ENCODE peak calls at places on chromosomes 2 and 18, in seven cellular contexts. K is K562, Y is ovary, D is tibial nerve, Z is A549, E is stomach, P is sigmoid colon. W is an unnamed sample. For H3K4me1, the result is how much of the 10 kb centered on the place peaks cover.

GRCh38 chr2:174835797-174836255 is 71.6 kb upstream of the CHRNA1 start:
- DNase-seq in D (no peak), Y (no peak), Z (no peak), K (no peak), P (no peak), E (no peak), W (no peak)

GRCh38 chr2:48328972-48329723 is 200.8 kb upstream of the STON1 start:
- DNase-seq in E (no peak), Z (no peak), P (no peak), K (no peak), Y (no peak), D (no peak), W (no peak)

GRCh38 chr2:16525265-16525887 is 140.3 kb downstream of the CYRIA start:
- DNase-seq in K (peak), Y (no peak), Z (peak), P (no peak), E (no peak), D (no peak), W (peak)

GRCh38 chr2:32772623-32773221 is 144.9 kb downstream of the TTC27 start:
- DNase-seq in E (no peak), P (no peak), Z (peak), D (no peak), K (peak), Y (no peak), W (no peak)

GRCh38 chr2:120486946-120487345 is 141.0 kb downstream of the INHBB start:
- DNase-seq in E (no peak), P (no peak), K (peak), Z (no peak), D (no peak), Y (no peak), W (no peak)

GRCh38 chr18:37565985-37566478 is 434 bp upstream of the CELF4 start:
- DNase-seq in Y (no peak), K (no peak), D (no peak), E (peak), Z (peak), P (peak), W (no peak)

GRCh38 chr18:58618822-58619553 is 9.9 kb downstream of the ALPK2 start:
- DNase-seq in Y (no peak), K (no peak), E (no peak), D (no peak), P (no peak), Z (no peak), W (no peak)

GRCh38 chr2:159035790-159036411 is 67.5 kb downstream of the TANC1 start:
- DNase-seq in Y (no peak), K (peak), E (peak), D (no peak), Z (peak), P (no peak), W (peak)

GRCh38 chr2:144511222-144511855 is 8.6 kb downstream of the ZEB2 start:
- DNase-seq in D (no peak), Z (no peak), K (no peak), Y (no peak), P (no peak), E (no peak), W (no peak)

GRCh38 chr2:162435157-162435556 is 91.2 kb downstream of the GCA start:
- DNase-seq in Z (no peak), D (no peak), E (no peak), Y (no peak), K (no peak), P (no peak), W (no peak)

GRCh38 chr2:7118606-7119503 is 201.6 kb downstream of the RNF144A start:
- DNase-seq in P (no peak), D (no peak), K (peak), Z (peak), Y (no peak), E (no peak), W (no peak)

GRCh38 chr18:10417191-10417590 is 37.2 kb upstream of the APCDD1 start:
- DNase-seq in D (no peak), K (no peak), E (no peak), P (no peak), Z (no peak), Y (no peak), W (no peak)

GRCh38 chr2:165440367-165440766 is 29.1 kb upstream of the CSRNP3 start:
- DNase-seq in K (no peak), Z (no peak), P (no peak), E (no peak), Y (no peak), D (no peak), W (no peak)

DNA sequence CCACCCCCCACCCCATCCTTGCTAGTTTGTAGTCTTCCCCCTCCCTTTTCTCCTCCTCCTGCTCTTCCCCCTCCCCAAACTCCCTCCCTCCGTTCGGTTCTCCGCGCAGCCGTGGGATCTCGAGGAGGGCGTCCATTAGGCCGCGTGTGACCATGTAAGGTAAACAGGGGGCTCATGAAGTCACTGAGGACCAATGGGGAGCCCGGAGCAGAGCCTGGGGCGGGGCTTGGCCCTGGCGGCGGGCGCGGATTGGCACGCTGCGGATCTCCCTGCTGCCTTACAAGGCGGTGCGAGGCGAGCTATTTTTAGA is 246 bp upstream of the KLF7 start:
- DNase-seq in D (peak), K (peak), Y (peak), P (peak), E (peak), Z (peak), W (peak)
- H3K4me1 ChIP-seq in D (under half), K (under half), Y (under half), P (under half), E (under half), Z (under half), W (under half)

DNA sequence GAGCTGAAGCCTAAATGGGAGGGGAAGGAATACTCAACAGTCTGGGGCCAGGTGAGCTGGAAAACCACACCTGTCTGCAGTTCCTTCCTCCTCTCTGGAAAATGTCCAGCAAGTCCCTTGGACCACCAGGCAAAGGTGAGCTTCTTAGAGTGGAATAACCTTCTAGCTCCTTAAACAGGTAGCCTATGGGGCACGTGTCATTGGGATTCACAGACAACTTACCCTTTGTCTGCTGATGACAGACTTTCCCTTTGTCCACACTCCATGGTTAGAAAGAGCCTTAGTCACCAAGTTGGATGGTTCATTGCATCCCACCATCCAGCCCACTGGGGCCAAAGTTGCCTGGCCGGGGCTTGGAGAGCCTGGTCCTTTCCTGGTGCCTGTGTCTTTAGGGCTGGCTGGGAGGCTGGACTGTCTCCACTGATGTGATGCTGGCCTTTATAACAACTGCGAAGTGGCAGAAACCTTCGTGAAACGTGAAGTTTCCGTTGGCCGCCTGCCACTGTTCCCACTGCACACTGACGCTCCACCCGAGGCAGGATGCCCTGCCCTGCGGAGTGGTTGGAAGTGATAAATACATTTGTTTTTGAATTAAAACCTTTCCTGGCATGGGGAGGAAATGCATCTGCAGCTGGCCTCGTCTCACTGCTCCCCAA is 97.9 kb upstream of the ITGA6 start:
- DNase-seq in E (peak), Y (no peak), Z (no peak), K (no peak), P (peak), D (peak), W (peak)
- TF ChIP-seq POLR2A in E (no peak), Y (no peak), Z (no peak), K (no peak), P (no peak), D (no peak), W (peak)

DNA sequence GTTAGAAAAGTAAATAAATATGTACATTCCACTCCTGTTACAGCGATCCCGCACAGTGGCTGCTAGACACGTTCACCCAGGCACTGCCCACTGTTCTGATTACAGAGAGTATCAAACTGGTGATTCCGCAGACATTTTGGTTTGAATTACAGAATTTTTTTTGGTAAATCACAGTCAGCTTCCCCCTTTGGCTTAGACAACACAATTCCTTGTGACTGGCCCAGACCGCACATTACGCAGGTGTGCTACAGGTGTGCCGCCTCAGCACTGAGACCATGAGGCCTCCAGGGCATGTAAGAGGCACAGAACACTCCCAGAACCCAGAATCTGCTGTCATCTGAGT is 112.3 kb downstream of the PXDN start:
- DNase-seq in E (no peak), Z (no peak), D (no peak), P (peak), Y (no peak), K (no peak), W (peak)
- TF ChIP-seq EP300 in E (no peak), Z (no peak), D (no peak), P (no peak), Y (no peak), K (no peak), W (no peak)

DNA sequence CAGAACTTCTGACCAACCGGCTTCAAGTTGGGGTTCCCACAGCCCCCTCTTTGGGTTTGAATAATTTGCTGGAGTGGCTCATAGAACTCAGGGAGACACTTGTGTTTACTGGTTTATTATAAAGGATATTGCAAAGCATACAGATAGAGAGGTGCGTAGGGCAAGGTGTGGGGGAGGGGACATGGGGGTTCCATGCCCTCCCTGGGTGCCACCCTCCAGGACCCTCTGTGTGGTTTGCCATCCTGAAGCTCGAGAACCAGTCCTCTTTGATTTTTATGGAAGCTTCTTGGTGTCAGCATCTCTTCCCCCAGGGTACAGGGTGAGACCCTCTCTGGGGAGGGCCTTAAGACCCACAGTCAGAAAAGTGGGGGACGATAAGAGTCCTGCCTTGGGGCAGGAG is 38.8 kb downstream of the ITGB1BP1 start:
- DNase-seq in D (no peak), Z (no peak), Y (no peak), P (peak), K (no peak), E (no peak), W (no peak)
- H3K4me1 ChIP-seq in D (under half), Z (half or more), Y (under half), P (under half), K (under half), E (under half), W (under half)

GRCh38 chr2:139454251-139454650 is 674.1 kb upstream of the NXPH2 start:
- DNase-seq in K (no peak), Z (no peak), Y (no peak), D (no peak), P (no peak), E (no peak), W (no peak)
- TF ChIP-seq POLR2A in K (no peak), Z (no peak), Y (no peak), D (no peak), P (no peak), E (no peak), W (no peak)

GRCh38 chr2:56583796-56584313 is 400.1 kb downstream of the CCDC85A start:
- DNase-seq in E (no peak), Z (no peak), P (no peak), D (no peak), K (no peak), Y (no peak), W (no peak)
- TF ChIP-seq EP300 in E (no peak), Z (no peak), P (no peak), D (no peak), K (no peak), Y (no peak), W (no peak)

DNA sequence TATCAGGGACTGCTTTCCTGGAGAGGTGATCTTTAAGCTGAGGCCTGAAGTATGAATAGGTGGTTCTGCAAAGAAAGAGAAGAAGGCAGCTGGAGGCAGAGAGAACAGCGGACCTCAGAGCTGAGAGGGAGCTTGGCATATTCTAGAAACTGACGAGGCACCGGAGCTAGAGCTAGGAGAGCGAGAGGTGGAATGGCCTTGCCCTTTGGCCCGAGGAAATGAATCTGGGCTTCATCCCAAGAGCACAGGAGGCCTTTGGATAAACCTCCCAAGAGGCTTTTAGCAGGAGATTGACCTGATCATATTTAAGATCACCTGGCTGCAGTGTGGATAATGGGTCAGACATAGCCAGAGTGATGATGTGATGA is 7.9 kb downstream of the DYSF start:
- DNase-seq in D (no peak), Z (no peak), Y (no peak), P (no peak), E (no peak), K (no peak), W (no peak)
- H3K4me1 ChIP-seq in D (under half), Z (under half), Y (under half), P (half or more), E (under half), K (under half), W (under half)

DNA sequence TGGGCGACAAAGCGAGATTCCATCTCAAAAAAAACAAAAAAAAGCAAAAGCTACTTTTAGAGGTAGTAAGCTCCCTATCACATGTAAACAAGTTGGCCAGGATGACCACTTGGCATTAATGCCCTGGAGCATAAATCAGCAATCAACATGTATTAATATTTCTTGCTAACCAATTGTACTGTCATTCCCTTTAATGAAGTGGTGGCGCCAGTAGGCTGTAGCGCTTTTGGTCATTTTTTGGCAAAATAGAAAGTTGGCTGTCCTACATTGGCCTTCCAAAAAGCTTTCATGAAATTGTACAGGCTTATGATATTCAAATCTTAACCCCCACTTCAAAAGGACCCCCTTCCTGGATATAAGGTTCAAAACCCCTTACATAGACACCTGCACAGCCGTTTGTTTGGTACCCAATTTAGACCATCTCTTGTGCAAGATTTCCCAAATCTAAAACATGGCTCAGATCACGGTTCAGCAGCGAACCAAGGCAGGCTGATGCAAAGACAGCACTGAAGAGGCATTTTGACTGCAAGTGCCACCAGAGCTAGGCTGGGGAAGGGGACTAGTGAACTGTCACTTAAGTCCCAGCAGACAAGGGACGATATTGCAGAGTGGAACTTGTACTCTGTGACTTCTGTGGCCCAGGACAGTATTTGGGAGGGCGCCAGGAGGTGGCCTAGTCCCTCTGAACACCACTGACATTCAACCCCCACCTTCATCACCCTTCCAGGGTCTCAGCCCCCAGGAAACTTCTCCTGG is 31.9 kb downstream of the SMAD7 start:
- DNase-seq in Z (no peak), D (no peak), E (no peak), K (no peak), Y (no peak), P (peak), W (no peak)
- TF ChIP-seq POLR2A in Z (no peak), D (no peak), E (no peak), K (no peak), Y (no peak), P (no peak), W (no peak)

GRCh38 chr2:236813806-236814205 is 244.2 kb downstream of the ACKR3 start:
- DNase-seq in Z (no peak), D (no peak), K (no peak), Y (no peak), P (no peak), E (no peak), W (no peak)
- TF ChIP-seq EP300 in Z (no peak), D (no peak), K (no peak), Y (no peak), P (no peak), E (no peak), W (no peak)

W was measured in transverse colon.